ENCODE peak calls at places on chromosomes 4 and X, in five cellular contexts. U is H9, M is neuronal stem cell, I is H1, V is trophoblast cell. Y is an unnamed sample.

GRCh38 chrX:46636223-46636622 is 62.7 kb downstream of the CHST7 start:
- DNase-seq in U (no peak), M (no peak), I (no peak), V (no peak), Y (no peak)

GRCh38 chr4:185740471-185740873 is 71.5 kb downstream of the SORBS2 start:
- DNase-seq in U (no peak), M (no peak), I (no peak), V (no peak), Y (no peak)

GRCh38 chr4:174398728-174399127 is 115.0 kb downstream of the CEP44 start:
- DNase-seq in U (no peak), M (no peak), I (no peak), V (no peak), Y (peak; percentile 75)

GRCh38 chr4:142293536-142293935 is 552.6 kb downstream of the INPP4B start:
- DNase-seq in U (no peak), M (no peak), I (no peak), V (no peak), Y (peak; percentile 14)

GRCh38 chr4:73259552-73260140 is 1.0 kb upstream of the ANKRD17 start:
- DNase-seq in U (no peak), M (no peak), I (no peak), V (no peak), Y (no peak)

GRCh38 chr4:55866973-55867574 is 13.6 kb downstream of the EXOC1 start:
- DNase-seq in U (no peak), M (peak; percentile 18), I (no peak), V (peak; percentile 20), Y (peak; percentile 84)

GRCh38 chr4:69534697-69535096 is 39.0 kb upstream of the UGT2B4 start:
- DNase-seq in U (no peak), M (no peak), I (no peak), V (no peak), Y (no peak)

GRCh38 chrX:18883234-18883960 is 100.5 kb downstream of the PHKA2 start:
- DNase-seq in U (peak; percentile 47), M (no peak), I (no peak), V (peak; percentile 66), Y (no peak)

GRCh38 chr4:117417856-117418255 is 332.5 kb upstream of the TRAM1L1 start:
- DNase-seq in U (no peak), M (no peak), I (no peak), V (no peak), Y (peak; percentile 50)

GRCh38 chrX:104668550-104668949 is 102.6 kb downstream of the IL1RAPL2 start:
- DNase-seq in U (no peak), M (no peak), I (no peak), V (no peak), Y (peak; percentile 37)

GRCh38 chr4:138867404-138867803 is 148.2 kb upstream of the NOCT start:
- DNase-seq in U (no peak), M (no peak), I (no peak), V (no peak), Y (no peak)

GRCh38 chr4:152680988-152681731 is 1.4 kb upstream of the TMEM154 start:
- DNase-seq in U (no peak), M (no peak), I (no peak), V (no peak), Y (peak; percentile 93)

GRCh38 chr4:4935974-4936373 is 76.5 kb downstream of the MSX1 start:
- DNase-seq in U (no peak), M (no peak), I (no peak), V (no peak), Y (no peak)

GRCh38 chr4:54683616-54684346 is 26.0 kb downstream of the KIT start:
- DNase-seq in U (peak; percentile 41), M (no peak), I (no peak), V (peak; percentile 44), Y (peak; percentile 14)

GRCh38 chrX:70013483-70014222 is 36.1 kb downstream of the AWAT2 start:
- DNase-seq in U (no peak), M (no peak), I (no peak), V (no peak), Y (no peak)

GRCh38 chrX:134849390-134849789 is 141.4 kb upstream of the SMIM10 start:
- DNase-seq in U (no peak), M (no peak), I (no peak), V (no peak), Y (peak; percentile 6)

GRCh38 chr4:24180586-24180985 is 290.7 kb upstream of the PPARGC1A start:
- DNase-seq in U (no peak), M (no peak), I (no peak), V (no peak), Y (no peak)

GRCh38 chrX:56793112-56793430 is 64.0 kb downstream of the NBDY start:
- DNase-seq in U (peak; percentile 12), M (no peak), I (no peak), V (no peak), Y (no peak)

GRCh38 chr4:121900132-121900983 is 30.1 kb upstream of the BBS7 start:
- DNase-seq in U (peak; percentile 46), M (peak; percentile 43), I (peak; percentile 10), V (peak; percentile 58), Y (peak; percentile 69)

GRCh38 chrX:9848718-9849481 is 62.7 kb downstream of the SHROOM2 start:
- DNase-seq in U (no peak), M (no peak), I (no peak), V (no peak), Y (no peak)

GRCh38 chr4:186839122-186840037 is 115.7 kb upstream of the FAT1 start:
- DNase-seq in U (no peak), M (no peak), I (no peak), V (no peak), Y (peak; percentile 73)

DNA sequence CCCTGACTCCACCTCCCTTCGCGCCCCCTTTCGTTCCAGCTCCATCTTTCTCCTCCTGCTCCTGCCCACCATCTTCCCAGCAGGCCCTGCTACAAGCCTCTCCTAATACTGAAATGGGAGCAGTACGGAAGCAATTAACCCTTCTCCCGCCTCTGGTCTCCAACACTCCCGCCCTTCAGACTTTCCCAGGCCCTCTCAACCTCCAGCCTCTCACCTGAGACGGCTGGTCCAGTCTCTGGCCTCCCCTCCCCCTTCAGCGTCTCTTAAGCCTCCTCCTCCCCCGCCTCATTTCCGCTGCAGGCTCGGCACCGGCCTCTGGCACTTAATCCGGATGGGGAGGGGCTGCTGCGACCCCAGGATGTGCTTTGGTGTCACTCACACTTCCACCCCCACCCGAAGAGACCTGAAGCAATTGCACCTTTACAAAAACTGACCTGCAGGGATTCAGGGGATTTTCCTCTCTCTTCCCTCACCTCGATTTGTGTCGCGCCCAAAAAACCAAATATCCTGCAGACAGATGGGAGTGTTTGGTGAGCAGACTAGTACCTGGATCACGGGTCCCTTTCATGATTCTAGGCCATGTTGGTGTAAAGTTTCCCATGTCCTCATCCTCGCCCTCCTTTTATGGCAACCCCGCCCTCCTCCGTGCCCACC is 657 bp downstream of the TCEAL8 start:
- DNase-seq in U (peak; percentile 98), M (peak; percentile 45), I (peak; percentile 66), V (no peak), Y (peak; percentile 54)
- H3K18ac ChIP-seq in U (peak overlapping the region; percentile 71), M (peak overlapping the region; percentile 52), I (peak overlapping the region; percentile 83), V (peak overlapping the region; percentile 90), Y (peak overlapping the region; percentile 89)

GRCh38 chr4:126740687-126741086 is 892.1 kb upstream of the INTU start:
- DNase-seq in U (no peak), M (no peak), I (no peak), V (no peak), Y (no peak)
- H2BK12ac ChIP-seq in U (no peak overlapping the region), M (no peak overlapping the region), I (no peak overlapping the region), V (no peak overlapping the region), Y (no peak overlapping the region)

DNA sequence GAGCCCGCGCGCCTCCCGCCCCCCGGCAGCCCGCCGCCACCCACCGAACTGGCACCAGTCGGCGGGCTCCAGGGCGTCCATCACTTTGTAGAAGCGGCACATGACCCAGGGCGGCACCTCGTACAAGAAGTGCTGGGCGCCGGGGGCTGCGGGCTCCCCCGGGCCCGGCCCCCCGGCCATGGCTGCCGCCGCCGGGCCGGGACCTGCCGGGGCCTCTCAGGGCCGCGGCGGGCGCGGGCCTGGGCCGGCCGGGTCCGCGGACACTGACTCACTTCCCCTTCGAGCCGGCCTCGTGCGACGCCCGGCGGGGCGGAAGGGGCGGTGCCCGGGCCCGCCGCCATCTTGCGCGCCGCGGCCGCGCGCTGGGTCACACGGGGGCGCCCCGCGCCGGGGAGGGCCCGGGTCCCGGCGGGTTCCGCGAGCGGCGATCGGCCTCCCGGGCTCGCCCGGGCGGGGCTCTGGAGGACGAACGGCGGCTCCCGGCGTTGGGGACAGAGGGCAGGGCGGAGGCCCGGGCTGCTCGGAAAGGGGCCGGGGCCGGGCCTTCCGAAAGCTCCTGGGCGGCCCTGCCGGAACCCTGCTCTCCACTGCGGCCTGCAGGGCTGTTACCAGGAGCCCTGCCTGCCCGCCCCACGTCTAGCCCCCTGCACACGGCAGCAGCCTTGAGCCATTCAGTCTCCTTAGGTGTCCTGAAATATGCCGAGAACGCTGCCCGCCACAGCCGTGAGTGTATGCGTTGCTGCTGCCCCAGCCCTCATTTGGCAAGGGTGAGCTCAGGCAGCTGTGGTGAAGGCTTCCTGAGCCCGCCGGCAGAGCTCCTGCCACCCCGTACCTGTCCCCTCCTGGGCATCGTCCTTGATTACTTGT is at the start of gene IRAK1:
- DNase-seq in U (no peak), M (peak; percentile 27), I (no peak), V (peak; percentile 32), Y (peak; percentile 66)
- H3K18ac ChIP-seq in U (peak within 1 kb of the TSS; percentile 82), M (peak within 1 kb of the TSS; percentile 85), I (peak within 1 kb of the TSS; percentile 78), V (no peak within 1 kb of the TSS), Y (peak within 1 kb of the TSS; percentile 96)

GRCh38 chr4:158788608-158789007 is 19.8 kb downstream of the FNIP2 start:
- DNase-seq in U (no peak), M (no peak), I (no peak), V (no peak), Y (no peak)
- H2BK12ac ChIP-seq in U (no peak overlapping the region), M (no peak overlapping the region), I (no peak overlapping the region), V (no peak overlapping the region), Y (peak overlapping the region; percentile 33)

GRCh38 chr4:165204462-165204830 is 2.9 kb upstream of the KLHL2 start:
- DNase-seq in U (no peak), M (no peak), I (no peak), V (no peak), Y (peak; percentile 36)

GRCh38 chr4:165207431-165208321 is at the start of gene KLHL2:
- DNase-seq in U (peak; percentile 79), M (peak; percentile 73), I (no peak), V (peak; percentile 70), Y (peak; percentile 78)

GRCh38 chr4:165208741-165209388 is 1.5 kb downstream of the KLHL2 start:
- DNase-seq in U (no peak), M (no peak), I (no peak), V (no peak), Y (no peak)

GRCh38 chr4:165208322-165208652 is 926 bp downstream of the KLHL2 start:
- DNase-seq in U (no peak), M (no peak), I (no peak), V (no peak), Y (no peak)

DNA sequence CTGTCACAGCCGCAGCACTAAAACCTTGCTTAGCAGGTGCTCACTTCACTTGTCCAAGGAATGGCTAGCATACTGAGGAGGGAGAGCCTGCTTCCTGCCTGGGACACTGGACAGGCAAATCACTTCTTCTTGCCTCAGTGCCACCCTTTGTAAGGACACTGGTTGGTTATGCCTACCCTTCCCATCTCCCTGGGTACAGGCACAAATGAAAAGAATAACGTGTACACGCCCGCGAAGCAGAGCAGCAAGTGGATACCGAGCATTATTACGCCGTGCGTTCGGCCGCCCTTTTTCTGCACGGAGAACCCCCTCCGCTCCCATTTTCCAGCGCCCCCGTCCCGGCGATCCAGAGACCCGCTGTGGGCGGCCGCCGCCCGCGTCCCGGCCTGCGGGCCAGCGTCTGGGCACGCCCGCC is 338 bp upstream of the KLHL2 start:
- DNase-seq in U (peak; percentile 33), M (peak; percentile 20), I (no peak), V (no peak), Y (no peak)
- H3K18ac ChIP-seq in U (no peak overlapping the region), M (peak overlapping the region; percentile 39), I (peak overlapping the region; percentile 33), V (no peak overlapping the region), Y (peak overlapping the region; percentile 44)

GRCh38 chr4:76447326-76447954 is 12.4 kb downstream of the SHROOM3 start:
- DNase-seq in U (no peak), M (no peak), I (no peak), V (no peak), Y (peak; percentile 43)
- H2BK12ac ChIP-seq in U (no peak overlapping the region), M (no peak overlapping the region), I (no peak overlapping the region), V (no peak overlapping the region), Y (no peak overlapping the region)